ENCODE peak calls at places on chromosomes 3 and 15, in five cellular contexts. S is A549, U is K562, F is IMR-90, T is GM12878. V is an unnamed sample.

GRCh38 chr15:53193149-53193548 is 403.0 kb upstream of the ONECUT1 start:
- DNase-seq in F (no peak), T (no peak), S (peak; percentile 19), U (peak; percentile 6), V (peak; percentile 37)

GRCh38 chr3:47394140-47394855 is 13.5 kb downstream of the PTPN23 start:
- DNase-seq in F (peak; percentile 56), S (no peak), U (no peak), T (no peak), V (peak; percentile 85)

GRCh38 chr15:82043130-82043673 is 2.6 kb downstream of the MEX3B start:
- DNase-seq in U (no peak), T (no peak), S (no peak), F (no peak), V (no peak)

GRCh38 chr15:82312611-82313349 is 36.5 kb downstream of the GOLGA6L10 start:
- DNase-seq in F (peak; percentile 37), U (no peak), S (no peak), T (no peak), V (no peak)

GRCh38 chr3:65170357-65171090 is 482.7 kb upstream of the ADAMTS9 start:
- DNase-seq in T (no peak), S (peak; percentile 48), U (peak; percentile 21), F (peak; percentile 85), V (no peak)

GRCh38 chr3:32451049-32451659 is 51.5 kb downstream of the CMTM6 start:
- DNase-seq in T (no peak), F (no peak), S (no peak), U (no peak), V (no peak)

GRCh38 chr15:39926526-39926925 is 6.5 kb upstream of the GPR176 start:
- DNase-seq in F (no peak), T (no peak), U (no peak), S (no peak), V (no peak)

GRCh38 chr3:184351511-184352148 is 9.8 kb downstream of the CLCN2 start:
- DNase-seq in S (no peak), F (no peak), T (no peak), U (no peak), V (no peak)

GRCh38 chr3:30777426-30777825 is 117.0 kb downstream of the GADL1 start:
- DNase-seq in U (no peak), F (no peak), T (no peak), S (no peak), V (no peak)

GRCh38 chr3:20037255-20037996 is 2.8 kb upstream of the KAT2B start:
- DNase-seq in T (no peak), S (no peak), F (no peak), U (no peak), V (no peak)

GRCh38 chr15:29452881-29453731 is 183.5 kb upstream of the NSMCE3 start:
- DNase-seq in S (no peak), T (no peak), F (no peak), U (no peak), V (no peak)

GRCh38 chr3:155554777-155555445 is 190.0 kb downstream of the PLCH1 start:
- DNase-seq in T (peak; percentile 39), U (no peak), F (no peak), S (peak; percentile 85), V (peak; percentile 67)

GRCh38 chr15:80953001-80953952 is 36.3 kb downstream of the MESD start:
- DNase-seq in F (peak; percentile 35), S (no peak), U (no peak), T (no peak), V (no peak)

GRCh38 chr3:72177075-72178050 is 392.4 kb upstream of the PROK2 start:
- DNase-seq in U (peak; percentile 58), S (no peak), T (no peak), F (peak; percentile 13), V (no peak)

GRCh38 chr3:195892355-195893120 is 15.8 kb downstream of the TNK2 start:
- DNase-seq in T (no peak), F (peak; percentile 71), S (no peak), U (peak; percentile 51), V (peak; percentile 45)

DNA sequence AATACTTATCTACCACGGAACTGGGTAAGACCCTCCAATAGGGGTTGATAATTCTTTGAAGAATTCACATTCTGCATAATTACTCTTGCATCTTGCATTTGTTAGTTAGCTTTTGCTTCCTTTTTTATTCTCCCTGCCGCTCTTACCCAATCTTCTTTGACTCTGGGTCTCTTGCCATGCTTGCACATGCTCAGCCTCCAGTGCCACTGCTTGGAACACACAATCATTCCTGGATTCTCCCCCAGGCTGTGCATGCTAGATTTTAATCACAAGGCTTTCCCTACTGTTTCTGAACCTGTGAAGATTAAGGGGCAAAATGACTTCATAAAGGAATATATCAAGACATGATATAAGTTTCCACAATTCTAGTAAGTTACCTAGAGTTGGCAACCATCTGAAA is 133.1 kb downstream of the IL1RAP start:
- DNase-seq in T (no peak), S (no peak), F (no peak), U (no peak), V (no peak)
- TF ChIP-seq BHLHE40 in T (no peak), S (no peak), F (no peak), U (no peak), V (no peak)

GRCh38 chr15:43515731-43516130 is 1.7 kb upstream of the MAP1A start:
- DNase-seq in F (no peak), T (no peak), S (no peak), U (no peak), V (no peak)
- H3K4me1 ChIP-seq in F (peaks cover 23% of the 10 kb centered on the region), T (peaks cover 6% of the 10 kb centered on the region), S (peaks cover 8% of the 10 kb centered on the region), U (peaks cover 65% of the 10 kb centered on the region), V (peaks cover 33% of the 10 kb centered on the region)

GRCh38 chr15:31328425-31328998 is 1.9 kb downstream of the KLF13 start:
- DNase-seq in U (no peak), F (peak; percentile 49), T (no peak), S (peak; percentile 30), V (no peak)
- TF ChIP-seq BHLHE40 in U (peak; percentile 56), F (peak; percentile 9), T (peak; percentile 91), S (no peak), V (peak; percentile 36)

DNA sequence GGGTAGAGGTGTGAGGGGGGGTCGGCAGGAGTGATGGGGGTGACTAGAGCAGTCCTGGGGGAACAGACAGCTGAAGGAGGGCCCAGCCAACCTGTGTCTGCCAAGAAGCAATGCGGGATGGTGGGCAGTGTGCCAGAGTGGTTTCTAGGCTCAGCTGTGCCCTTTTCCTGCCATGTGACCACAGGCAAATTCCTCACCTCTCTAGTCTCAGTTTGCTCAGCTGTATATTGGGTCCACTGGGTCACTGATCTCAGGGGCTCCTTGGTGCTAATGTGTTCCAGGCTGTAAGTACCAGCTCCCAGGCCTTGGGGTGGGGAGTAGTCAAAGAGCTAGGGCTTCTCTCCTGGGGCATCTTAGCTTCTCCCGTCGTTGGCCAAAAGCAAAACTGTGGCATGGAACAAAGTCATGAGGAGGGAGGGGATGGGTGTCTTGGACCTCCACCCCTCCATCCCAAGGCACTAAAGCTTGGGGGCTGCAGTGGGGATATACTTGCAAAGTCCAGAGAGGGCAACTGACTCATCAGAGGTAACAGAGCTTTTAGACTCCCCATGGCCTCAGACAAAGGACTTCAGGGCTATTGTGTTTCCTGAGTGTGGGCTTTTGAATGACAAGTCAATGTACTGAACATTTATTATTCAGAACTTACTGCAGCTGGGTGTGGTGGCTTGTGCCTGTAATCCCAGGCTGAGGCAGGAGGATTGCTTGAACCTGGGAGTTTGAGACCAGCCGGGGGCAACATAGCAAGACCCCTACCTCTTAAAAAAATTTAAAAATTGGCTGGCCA is 20.9 kb downstream of the SMAD6 start:
- DNase-seq in F (no peak), S (no peak), T (no peak), U (no peak), V (no peak)
- H3K4me1 ChIP-seq in F (peaks cover 20% of the 10 kb centered on the region), S (peaks cover 79% of the 10 kb centered on the region), T (no peaks in the 10 kb centered on the region), U (peaks cover 51% of the 10 kb centered on the region), V (peaks cover 17% of the 10 kb centered on the region)

GRCh38 chr15:44314512-44314911 is 26.0 kb downstream of the GOLM2 start:
- DNase-seq in S (no peak), U (no peak), F (no peak), T (no peak), V (no peak)

GRCh38 chr15:44315164-44315563 is 26.6 kb downstream of the GOLM2 start:
- DNase-seq in S (no peak), F (no peak), U (no peak), T (no peak), V (no peak)

GRCh38 chr15:44319385-44319784 is 30.9 kb downstream of the GOLM2 start:
- DNase-seq in T (peak; percentile 47), F (no peak), U (peak; percentile 12), S (peak; percentile 2), V (no peak)

GRCh38 chr15:44315773-44316465 is 27.4 kb downstream of the GOLM2 start:
- DNase-seq in U (no peak), F (no peak), T (no peak), S (no peak), V (no peak)

GRCh38 chr15:44317423-44317822 is 28.9 kb downstream of the GOLM2 start:
- DNase-seq in U (no peak), F (no peak), S (no peak), T (no peak), V (no peak)
- TF ChIP-seq BHLHE40 in U (no peak), F (no peak), S (no peak), T (no peak), V (no peak)

V was measured in HepG2.